ENCODE peak calls at places on chromosomes 4 and X, in four cellular contexts. N is cardiac muscle cell, Y is adrenal gland, M is brain microvascular endothelial cell. D is an unnamed sample.

GRCh38 chrX:2192584-2193272 is 308.0 kb downstream of the DHRSX start:
- DNase-seq in N (no peak), M (no peak), Y (no peak), D (no peak)

GRCh38 chr4:6869944-6870343 is 39.7 kb upstream of the TBC1D14 start:
- DNase-seq in M (no peak), N (no peak), Y (no peak), D (no peak)

GRCh38 chr4:73727685-73728084 is 12.7 kb upstream of the CXCL8 start:
- DNase-seq in M (no peak), N (no peak), Y (no peak), D (no peak)

GRCh38 chr4:34619531-34620109 is 1624.7 kb downstream of the ARAP2 start:
- DNase-seq in N (no peak), Y (no peak), M (no peak), D (no peak)

GRCh38 chr4:173014113-173014558 is 154.5 kb upstream of the GALNT7 start:
- DNase-seq in N (peak), Y (no peak), M (peak), D (no peak)

GRCh38 chrX:135354288-135354687 is 45.0 kb downstream of the ETDC start:
- DNase-seq in M (no peak), N (no peak), Y (no peak), D (no peak)

GRCh38 chr4:6337331-6337935 is 67.8 kb downstream of the WFS1 start:
- DNase-seq in Y (no peak), N (no peak), M (no peak), D (no peak)

GRCh38 chr4:166091914-166092510 is 219.0 kb downstream of the TLL1 start:
- DNase-seq in Y (no peak), N (peak), M (peak), D (no peak)

GRCh38 chr4:7831330-7831729 is 108.3 kb downstream of the AFAP1 start:
- DNase-seq in N (no peak), M (peak), Y (no peak), D (no peak)

GRCh38 chrX:49762175-49762704 is 66.5 kb upstream of the PAGE1 start:
- DNase-seq in M (no peak), Y (no peak), N (no peak), D (no peak)

GRCh38 chr4:35252866-35253265 is 991.4 kb downstream of the ARAP2 start:
- DNase-seq in M (no peak), N (no peak), Y (no peak), D (no peak)

GRCh38 chrX:9072281-9072680 is 38.4 kb upstream of the FAM9B start:
- DNase-seq in N (no peak), Y (no peak), M (no peak), D (no peak)

GRCh38 chr4:74473155-74473811 is 28.3 kb downstream of the AREG start:
- DNase-seq in M (peak), Y (no peak), N (no peak), D (no peak)

GRCh38 chrX:85107407-85107806 is 103.7 kb downstream of the APOOL start:
- DNase-seq in M (no peak), Y (no peak), N (no peak), D (no peak)

GRCh38 chr4:42541647-42542046 is 115.3 kb downstream of the ATP8A1 start:
- DNase-seq in N (no peak), Y (no peak), M (no peak), D (no peak)

GRCh38 chrX:136115124-136115908 is 32.0 kb upstream of the FHL1 start:
- DNase-seq in N (no peak), M (no peak), Y (no peak), D (no peak)

GRCh38 chrX:136896121-136896914 is 15.8 kb upstream of the RBMX start:
- DNase-seq in Y (no peak), M (no peak), N (no peak), D (no peak)

GRCh38 chr4:147590249-147590920 is 26.8 kb upstream of the TMEM184C start:
- DNase-seq in M (peak), N (peak), Y (peak), D (peak)

GRCh38 chr4:151226004-151226932 is 50.7 kb upstream of the PRSS48 start:
- DNase-seq in Y (no peak), M (peak), N (no peak), D (no peak)

GRCh38 chr4:55931833-55932232 is 16.9 kb upstream of the CEP135 start:
- DNase-seq in M (peak), Y (no peak), N (no peak), D (no peak)

GRCh38 chr4:2125831-2126230 is 66.7 kb downstream of the NAT8L start:
- DNase-seq in M (no peak), N (no peak), Y (no peak), D (no peak)

GRCh38 chr4:140254656-140255299 is 100.8 kb upstream of the MAML3 start:
- DNase-seq in Y (no peak), M (no peak), N (no peak), D (no peak)
- H3K27ac ChIP-seq in Y (no peak), M (peak), N (no peak), D (no peak)

GRCh38 chr4:48633657-48634056 is 143.6 kb downstream of the ZAR1 start:
- DNase-seq in N (no peak), M (no peak), Y (no peak), D (no peak)

GRCh38 chr4:48635310-48635709 is 144.8 kb downstream of the FRYL start:
- DNase-seq in N (no peak), Y (no peak), M (no peak), D (no peak)

GRCh38 chr4:48639816-48640215 is 140.3 kb downstream of the FRYL start:
- DNase-seq in Y (no peak), M (no peak), N (no peak), D (no peak)

GRCh38 chr4:48635980-48636379 is 144.1 kb downstream of the FRYL start:
- DNase-seq in N (no peak), M (no peak), Y (no peak), D (no peak)

GRCh38 chr4:48634688-48635308 is 144.7 kb downstream of the ZAR1 start:
- DNase-seq in Y (no peak), M (no peak), N (no peak), D (no peak)
- TF ChIP-seq CTCF in Y (no peak), M (no peak), N (no peak), D (no peak)

DNA sequence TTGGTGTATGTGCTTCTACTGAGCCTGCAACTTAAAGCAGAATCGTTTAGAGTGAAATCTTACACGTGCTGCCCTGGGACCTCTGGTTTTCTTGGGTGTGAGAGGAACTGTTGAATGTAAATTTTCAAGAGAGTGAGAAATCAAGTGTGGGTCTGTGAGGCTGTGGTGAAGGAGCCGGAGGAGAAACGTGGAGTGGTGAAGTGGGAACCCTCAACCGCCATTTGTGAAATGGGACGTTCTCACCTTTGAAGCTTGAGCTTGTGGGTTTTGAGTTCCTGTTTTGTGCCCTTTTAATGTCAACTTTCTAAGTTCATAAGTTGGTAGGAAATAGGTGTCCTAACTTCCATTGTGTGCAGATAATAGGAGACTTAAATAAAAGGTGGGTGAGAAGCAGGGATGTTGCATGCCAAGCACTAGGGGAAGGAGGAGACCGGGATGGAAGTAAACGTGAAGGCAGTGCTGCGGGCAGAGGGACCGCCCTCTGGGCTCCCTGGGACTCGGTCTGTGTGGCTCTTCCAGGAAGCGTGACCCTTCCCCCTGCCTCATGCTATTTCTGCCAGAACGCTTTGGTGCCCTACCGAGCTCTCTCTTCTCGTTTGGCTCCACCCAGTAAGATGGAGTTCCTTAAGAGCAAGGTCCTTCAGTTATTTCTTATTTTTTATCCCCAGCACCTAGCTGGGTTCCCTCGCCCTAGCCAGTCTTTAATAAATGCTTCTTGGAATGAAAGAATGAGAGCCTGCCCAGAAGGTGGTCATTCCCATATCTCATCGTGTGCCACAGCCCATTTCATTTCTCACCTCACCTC is 56.0 kb downstream of the TMEM131L start:
- DNase-seq in M (no peak), N (no peak), Y (no peak), D (peak)
- H3K4me3 ChIP-seq in M (no peak), N (no peak), Y (no peak), D (no peak)

GRCh38 chr4:184463158-184463557 is 11.2 kb downstream of the IRF2 start:
- DNase-seq in Y (no peak), M (no peak), N (no peak), D (no peak)

GRCh38 chr4:184462724-184463123 is 11.6 kb downstream of the IRF2 start:
- DNase-seq in Y (no peak), M (no peak), N (no peak), D (no peak)

GRCh38 chr4:184459413-184459812 is 14.9 kb downstream of the IRF2 start:
- DNase-seq in N (no peak), M (no peak), Y (no peak), D (no peak)

GRCh38 chr4:184461711-184462110 is 12.6 kb downstream of the IRF2 start:
- DNase-seq in N (no peak), M (no peak), Y (no peak), D (no peak)

GRCh38 chr4:184460495-184461285 is 13.7 kb downstream of the IRF2 start:
- DNase-seq in N (no peak), Y (no peak), M (no peak), D (no peak)
- H3K27ac ChIP-seq in N (no peak), Y (no peak), M (no peak), D (no peak)

GRCh38 chr4:92236907-92237306 is 66.9 kb upstream of the GRID2 start:
- DNase-seq in N (no peak), Y (no peak), M (no peak), D (no peak)
- TF ChIP-seq CTCF in N (no peak), Y (no peak), M (no peak), D (no peak)

GRCh38 chr4:87209696-87210095 is 10.7 kb downstream of the KLHL8 start:
- DNase-seq in Y (peak), N (no peak), M (no peak), D (no peak)
- H3K4me3 ChIP-seq in Y (no peak), N (no peak), M (no peak), D (no peak)

DNA sequence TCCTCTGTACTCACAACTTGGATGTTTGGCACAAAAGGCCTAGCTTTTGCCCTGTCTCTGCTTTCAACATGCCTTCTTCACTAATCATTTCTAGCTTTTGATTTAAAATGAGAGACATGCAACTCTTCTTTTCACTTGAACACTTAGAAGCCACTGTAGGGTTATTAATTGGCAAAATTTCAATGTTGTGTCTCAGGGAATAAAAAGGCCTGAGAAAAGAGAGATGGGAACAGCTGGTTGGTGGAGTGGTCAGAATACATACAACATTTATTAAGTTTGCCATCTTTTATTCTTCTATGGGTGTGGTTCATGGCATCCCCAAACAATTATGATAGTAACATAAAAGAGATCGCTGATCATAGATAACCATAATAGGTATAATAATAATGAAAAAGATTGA is 114.3 kb downstream of the FBXW7 start:
- DNase-seq in Y (no peak), M (no peak), N (no peak), D (no peak)
- H3K27ac ChIP-seq in Y (no peak), M (no peak), N (no peak), D (no peak)